ENCODE peak calls at places on chromosomes 2 and 18, in ten cellular contexts. J, V, N, K, M, Z, W, D, A and X are unnamed samples.

GRCh38 chr2:218985325-218986091 is 524 bp upstream of the FEV start:
- DNase-seq in J (peak; percentile 2), V (no peak), N (no peak), K (no peak), M (no peak), Z (no peak), W (no peak), D (no peak), A (no peak), X (peak; percentile 16)

GRCh38 chr2:169849710-169850109 is 22.5 kb downstream of the UBR3 start:
- DNase-seq in J (no peak), V (no peak), N (no peak), K (no peak), M (no peak), Z (no peak), W (no peak), D (no peak), A (no peak), X (no peak)

GRCh38 chr18:48230459-48231113 is 178.6 kb downstream of the ZBTB7C start:
- DNase-seq in J (peak; percentile 61), V (no peak), N (peak; percentile 76), K (peak; percentile 72), M (peak; percentile 65), Z (no peak), W (peak; percentile 76), D (peak; percentile 79), A (peak; percentile 31), X (peak; percentile 45)

GRCh38 chr2:146844226-146844990 is 1000.4 kb upstream of the ACVR2A start:
- DNase-seq in J (no peak), V (no peak), N (no peak), K (no peak), M (no peak), Z (no peak), W (no peak), D (no peak), A (peak; percentile 4), X (no peak)

GRCh38 chr18:50967714-50968661 is at the start of gene ELAC1:
- DNase-seq in J (peak; percentile 81), V (peak; percentile 89), N (peak; percentile 50), K (peak; percentile 90), M (peak; percentile 59), Z (peak; percentile 50), W (peak; percentile 59), D (peak; percentile 89), A (peak; percentile 76), X (peak; percentile 92)

GRCh38 chr2:235847576-235847975 is 320.6 kb downstream of the GBX2 start:
- DNase-seq in J (no peak), V (no peak), N (no peak), K (no peak), M (no peak), Z (no peak), W (no peak), D (no peak), A (no peak), X (no peak)

GRCh38 chr18:35983818-35984217 is 11.3 kb downstream of the RMP24 start:
- DNase-seq in J (no peak), V (no peak), N (no peak), K (no peak), M (no peak), Z (no peak), W (no peak), D (no peak), A (peak; percentile 94), X (no peak)

GRCh38 chr2:238487652-238488346 is 61.1 kb downstream of the ASB1 start:
- DNase-seq in J (no peak), V (no peak), N (no peak), K (no peak), M (no peak), Z (no peak), W (no peak), D (no peak), A (no peak), X (no peak)

GRCh38 chr2:9950521-9951271 is 797 bp upstream of the GRHL1 start:
- DNase-seq in J (peak; percentile 43), V (peak; percentile 68), N (peak; percentile 62), K (peak; percentile 81), M (peak; percentile 43), Z (no peak), W (no peak), D (peak; percentile 73), A (no peak), X (peak; percentile 88)

GRCh38 chr2:199814845-199815211 is 36.2 kb downstream of the FTCDNL1 start:
- DNase-seq in J (no peak), V (no peak), N (no peak), K (no peak), M (no peak), Z (no peak), W (no peak), D (no peak), A (peak; percentile 17), X (no peak)

GRCh38 chr2:171747371-171747770 is 60.1 kb downstream of the DYNC1I2 start:
- DNase-seq in J (no peak), V (no peak), N (no peak), K (no peak), M (no peak), Z (no peak), W (no peak), D (no peak), A (no peak), X (no peak)

GRCh38 chr18:26190506-26190905 is 35.7 kb upstream of the TAF4B start:
- DNase-seq in J (peak; percentile 90), V (peak; percentile 66), N (no peak), K (peak; percentile 32), M (no peak), Z (peak; percentile 20), W (no peak), D (no peak), A (no peak), X (peak; percentile 18)

GRCh38 chr18:8460748-8461147 is 148.5 kb upstream of the RAB12 start:
- DNase-seq in J (no peak), V (no peak), N (no peak), K (no peak), M (no peak), Z (no peak), W (no peak), D (no peak), A (no peak), X (no peak)

GRCh38 chr18:45025108-45025471 is 344.4 kb downstream of the SETBP1 start:
- DNase-seq in J (no peak), V (no peak), N (no peak), K (no peak), M (no peak), Z (no peak), W (no peak), D (no peak), A (no peak), X (no peak)

GRCh38 chr18:45026162-45026561 is 345.5 kb downstream of the SETBP1 start:
- DNase-seq in J (no peak), V (no peak), N (no peak), K (no peak), M (no peak), Z (no peak), W (no peak), D (no peak), A (no peak), X (no peak)

GRCh38 chr18:45019469-45019868 is 338.8 kb downstream of the SETBP1 start:
- DNase-seq in J (no peak), V (no peak), N (no peak), K (no peak), M (no peak), Z (no peak), W (no peak), D (no peak), A (no peak), X (no peak)

GRCh38 chr18:45024357-45025107 is 343.8 kb downstream of the SETBP1 start:
- DNase-seq in J (no peak), V (no peak), N (no peak), K (no peak), M (no peak), Z (no peak), W (no peak), D (no peak), A (no peak), X (no peak)
- TF ChIP-seq CTCF in J (no peak), V (peak; percentile 15), N (no peak), K (no peak), M (no peak), Z (no peak), W (no peak), D (no peak), A (no peak), X (no peak)

DNA sequence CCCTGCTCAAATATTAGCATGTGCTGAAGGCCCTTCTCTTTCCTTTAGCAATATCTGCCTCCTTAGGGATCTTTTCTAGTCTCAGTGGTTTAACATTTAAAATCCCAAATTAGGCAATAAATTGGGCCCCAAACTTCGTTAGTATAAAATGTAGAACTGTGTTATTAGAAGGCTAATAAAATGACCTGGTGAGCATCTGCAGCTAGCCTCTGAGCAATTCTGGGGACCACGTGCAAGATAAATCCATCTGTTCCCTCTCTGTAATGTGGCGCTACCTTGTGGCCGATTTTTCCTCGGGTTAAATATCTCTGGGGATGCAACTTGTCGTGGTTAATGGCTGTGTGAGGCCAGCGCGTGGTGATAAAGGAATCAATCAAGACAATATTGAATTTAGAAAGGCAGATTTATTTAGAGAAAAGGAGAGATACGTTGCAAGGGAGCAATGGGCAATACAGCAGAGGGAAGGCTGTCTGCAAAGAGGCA is 18.7 kb upstream of the IL36G start:
- DNase-seq in J (no peak), V (no peak), N (no peak), K (no peak), M (no peak), Z (no peak), W (no peak), D (no peak), A (no peak), X (no peak)
- TF ChIP-seq CTCF in J (no peak), V (no peak), N (peak; percentile 36), K (peak; percentile 17), M (peak; percentile 45), Z (no peak), W (no peak), D (no peak), A (no peak), X (no peak)

GRCh38 chr2:118013221-118013723 is 598 bp downstream of the CCDC93 start:
- DNase-seq in J (peak; percentile 26), V (peak; percentile 45), N (peak; percentile 55), K (peak; percentile 70), M (peak; percentile 18), Z (peak; percentile 15), W (peak; percentile 32), D (peak; percentile 74), A (no peak), X (peak; percentile 64)
- TF ChIP-seq CTCF in J (peak; percentile 6), V (peak; percentile 17), N (no peak), K (no peak), M (no peak), Z (no peak), W (no peak), D (no peak), A (no peak), X (no peak)

DNA sequence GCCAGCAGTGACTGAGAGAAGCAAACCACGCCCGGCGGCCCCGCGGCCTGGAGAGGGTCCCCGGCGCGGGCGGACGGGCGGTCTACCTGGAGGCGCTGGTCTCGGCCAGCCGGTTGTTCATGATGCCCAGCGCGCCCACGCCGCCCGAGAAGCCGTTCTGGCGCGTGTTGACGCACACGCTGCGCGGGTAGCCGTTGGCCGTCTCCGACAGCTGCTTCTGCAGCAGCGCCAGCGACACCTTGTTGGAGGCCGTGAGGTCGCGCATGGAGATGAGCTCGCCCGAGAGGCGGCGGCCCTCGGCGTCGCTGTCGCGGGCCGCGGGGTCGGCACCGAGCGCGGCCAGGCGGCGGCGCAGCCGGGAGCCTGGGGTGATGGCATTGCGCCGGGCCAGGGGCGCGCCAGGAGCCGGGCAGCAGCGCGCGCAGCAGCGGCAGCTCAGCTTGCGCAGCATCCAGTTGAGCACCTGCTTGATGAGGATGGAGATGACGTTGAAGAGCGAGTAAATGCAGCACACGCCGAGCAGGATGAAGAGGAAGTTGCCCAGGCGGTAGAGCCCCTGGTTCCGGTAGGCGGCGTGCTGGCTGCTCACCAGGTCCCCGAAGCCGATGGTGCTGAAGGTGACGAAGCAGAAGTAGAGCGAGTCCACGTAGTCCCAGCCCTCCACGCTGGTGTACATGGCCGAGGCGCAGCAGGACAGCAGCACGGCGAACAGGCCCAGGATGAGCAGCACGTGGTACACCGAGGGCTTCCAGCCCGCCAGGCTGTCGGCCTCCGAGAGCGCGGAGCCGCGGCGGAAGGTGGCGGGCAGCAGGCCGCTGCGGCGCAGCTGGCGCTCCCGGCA is 118.1 kb downstream of the MSH2 start:
- DNase-seq in J (peak; percentile 73), V (peak; percentile 85), N (peak; percentile 69), K (peak; percentile 87), M (no peak), Z (peak; percentile 63), W (no peak), D (peak; percentile 68), A (peak; percentile 61), X (peak; percentile 93)
- TF ChIP-seq CTCF in J (peak; percentile 35), V (peak; percentile 71), N (peak; percentile 62), K (peak; percentile 28), M (no peak), Z (peak; percentile 25), W (no peak), D (peak; percentile 24), A (peak; percentile 21), X (peak; percentile 41)